ENCODE peak calls at places on chromosomes 4 and X, in five cellular contexts. One of them, this sample, is unnamed.

GRCh38 chrX:101595739-101596419 is 21.9 kb downstream of the ARMCX6 start:
- DNase-seq in ovary: no peak
- DNase-seq in ascending aorta: no peak
- DNase-seq in psoas muscle: no peak
- DNase-seq in left ventricle myocardium superior: no peak
- DNase-seq in this sample: peak

GRCh38 chr4:37936889-37937498 is 23.2 kb upstream of the PTTG2 start:
- DNase-seq in ovary: no peak
- DNase-seq in ascending aorta: no peak
- DNase-seq in psoas muscle: peak
- DNase-seq in left ventricle myocardium superior: peak
- DNase-seq in this sample: no peak

GRCh38 chrX:119481218-119481875 is 13.1 kb downstream of the SLC25A5 start:
- DNase-seq in ovary: no peak
- DNase-seq in ascending aorta: no peak
- DNase-seq in psoas muscle: no peak
- DNase-seq in left ventricle myocardium superior: peak
- DNase-seq in this sample: no peak

GRCh38 chr4:64821612-64822011 is 412.4 kb upstream of the TECRL start:
- DNase-seq in ovary: no peak
- DNase-seq in ascending aorta: no peak
- DNase-seq in psoas muscle: no peak
- DNase-seq in left ventricle myocardium superior: no peak
- DNase-seq in this sample: no peak

GRCh38 chr4:7971881-7972500 is 32.3 kb upstream of the AFAP1 start:
- DNase-seq in ovary: no peak
- DNase-seq in ascending aorta: no peak
- DNase-seq in psoas muscle: peak
- DNase-seq in left ventricle myocardium superior: no peak
- DNase-seq in this sample: no peak

GRCh38 chr4:33802578-33802977 is 2441.7 kb downstream of the ARAP2 start:
- DNase-seq in ovary: no peak
- DNase-seq in ascending aorta: no peak
- DNase-seq in psoas muscle: no peak
- DNase-seq in left ventricle myocardium superior: no peak
- DNase-seq in this sample: no peak

GRCh38 chr4:41192136-41192535 is 22.2 kb downstream of the APBB2 start:
- DNase-seq in ovary: no peak
- DNase-seq in ascending aorta: no peak
- DNase-seq in psoas muscle: no peak
- DNase-seq in left ventricle myocardium superior: no peak
- DNase-seq in this sample: no peak

GRCh38 chrX:107773206-107773605 is 2.4 kb downstream of the TSC22D3 start:
- DNase-seq in ovary: no peak
- DNase-seq in ascending aorta: no peak
- DNase-seq in psoas muscle: no peak
- DNase-seq in left ventricle myocardium superior: no peak
- DNase-seq in this sample: no peak

GRCh38 chr4:11011249-11011648 is 326.7 kb upstream of the CLNK start:
- DNase-seq in ovary: no peak
- DNase-seq in ascending aorta: no peak
- DNase-seq in psoas muscle: no peak
- DNase-seq in left ventricle myocardium superior: no peak
- DNase-seq in this sample: no peak

GRCh38 chrX:3230496-3230895 is 116.0 kb downstream of the MXRA5 start:
- DNase-seq in ovary: no peak
- DNase-seq in ascending aorta: no peak
- DNase-seq in psoas muscle: no peak
- DNase-seq in left ventricle myocardium superior: no peak
- DNase-seq in this sample: no peak

GRCh38 chrX:119015407-119016242 is 41.2 kb downstream of the LONRF3 start:
- DNase-seq in ovary: peak
- DNase-seq in ascending aorta: peak
- DNase-seq in psoas muscle: peak
- DNase-seq in left ventricle myocardium superior: peak
- DNase-seq in this sample: peak

GRCh38 chr4:47652092-47652491 is 167.0 kb downstream of the ATP10D start:
- DNase-seq in ovary: no peak
- DNase-seq in ascending aorta: no peak
- DNase-seq in psoas muscle: no peak
- DNase-seq in left ventricle myocardium superior: no peak
- DNase-seq in this sample: no peak

GRCh38 chrX:13535371-13535770 is 34.0 kb upstream of the EGFL6 start:
- DNase-seq in ovary: no peak
- DNase-seq in ascending aorta: no peak
- DNase-seq in psoas muscle: no peak
- DNase-seq in left ventricle myocardium superior: no peak
- DNase-seq in this sample: no peak

GRCh38 chr4:101304916-101305315 is 42.4 kb downstream of the PPP3CA start:
- DNase-seq in ovary: no peak
- DNase-seq in ascending aorta: no peak
- DNase-seq in psoas muscle: no peak
- DNase-seq in left ventricle myocardium superior: no peak
- DNase-seq in this sample: no peak

GRCh38 chr4:175705407-175705806 is 106.7 kb downstream of the GPM6A start:
- DNase-seq in ovary: peak
- DNase-seq in ascending aorta: no peak
- DNase-seq in psoas muscle: no peak
- DNase-seq in left ventricle myocardium superior: peak
- DNase-seq in this sample: no peak

GRCh38 chr4:1002131-1002630 is 9.0 kb upstream of the SLC26A1 start:
- DNase-seq in ovary: no peak
- DNase-seq in ascending aorta: no peak
- DNase-seq in psoas muscle: peak
- DNase-seq in left ventricle myocardium superior: peak
- DNase-seq in this sample: no peak

GRCh38 chr4:125013891-125014290 is 300.9 kb upstream of the FAT4 start:
- DNase-seq in ovary: no peak
- DNase-seq in ascending aorta: no peak
- DNase-seq in psoas muscle: no peak
- DNase-seq in left ventricle myocardium superior: no peak
- DNase-seq in this sample: no peak

GRCh38 chr4:53196872-53197759 is 168.7 kb downstream of the SCFD2 start:
- DNase-seq in ovary: no peak
- DNase-seq in ascending aorta: no peak
- DNase-seq in psoas muscle: no peak
- DNase-seq in left ventricle myocardium superior: no peak
- DNase-seq in this sample: peak

GRCh38 chr4:1216869-1217294 is 32.0 kb downstream of the CTBP1 start:
- DNase-seq in ovary: no peak
- DNase-seq in ascending aorta: no peak
- DNase-seq in psoas muscle: no peak
- DNase-seq in left ventricle myocardium superior: peak
- DNase-seq in this sample: peak

GRCh38 chrX:118350221-118350620 is 4.3 kb downstream of the WDR44 start:
- DNase-seq in ovary: no peak
- DNase-seq in ascending aorta: no peak
- DNase-seq in psoas muscle: no peak
- DNase-seq in left ventricle myocardium superior: no peak
- DNase-seq in this sample: no peak

GRCh38 chr4:174173360-174173759 is 110.1 kb downstream of the FBXO8 start:
- DNase-seq in ovary: no peak
- DNase-seq in ascending aorta: no peak
- DNase-seq in psoas muscle: no peak
- DNase-seq in left ventricle myocardium superior: no peak
- DNase-seq in this sample: no peak

GRCh38 chr4:53558981-53559620 is 32.2 kb downstream of the LNX1 start:
- DNase-seq in ovary: no peak
- DNase-seq in ascending aorta: no peak
- DNase-seq in psoas muscle: no peak
- DNase-seq in left ventricle myocardium superior: no peak
- DNase-seq in this sample: no peak

GRCh38 chr4:165288639-165289428 is 38.6 kb upstream of the MSMO1 start:
- DNase-seq in ovary: no peak
- DNase-seq in ascending aorta: no peak
- DNase-seq in psoas muscle: no peak
- DNase-seq in left ventricle myocardium superior: no peak
- DNase-seq in this sample: no peak

This sample was measured in GM13977.